ENCODE peak calls at places on chromosomes 3 and 15, in four cellular contexts. One of them, this sample, is unnamed.

GRCh38 chr3:14319654-14320182 is 82.7 kb upstream of the SLC6A6 start:
- DNase-seq in H1: peak
- DNase-seq in IMR-90: peak
- DNase-seq in H9: peak
- DNase-seq in this sample: peak

GRCh38 chr3:162569314-162569713 is 1072.7 kb downstream of the OTOL1 start:
- DNase-seq in H1: no peak
- DNase-seq in IMR-90: no peak
- DNase-seq in H9: no peak
- DNase-seq in this sample: no peak

GRCh38 chr3:8851703-8852102 is 82.3 kb upstream of the OXTR start:
- DNase-seq in H1: no peak
- DNase-seq in IMR-90: peak
- DNase-seq in H9: no peak
- DNase-seq in this sample: no peak

GRCh38 chr3:14925729-14926591 is 21.4 kb upstream of the NR2C2 start:
- DNase-seq in H1: no peak
- DNase-seq in IMR-90: peak
- DNase-seq in H9: peak
- DNase-seq in this sample: peak

GRCh38 chr15:73265536-73266153 is 103.1 kb downstream of the HCN4 start:
- DNase-seq in H1: no peak
- DNase-seq in IMR-90: peak
- DNase-seq in H9: peak
- DNase-seq in this sample: peak

GRCh38 chr3:125052671-125053303 is 3.0 kb downstream of the HEG1 start:
- DNase-seq in H1: no peak
- DNase-seq in IMR-90: peak
- DNase-seq in H9: no peak
- DNase-seq in this sample: peak

GRCh38 chr15:50183112-50183794 is 1.3 kb downstream of the SLC27A2 start:
- DNase-seq in H1: no peak
- DNase-seq in IMR-90: no peak
- DNase-seq in H9: no peak
- DNase-seq in this sample: no peak

GRCh38 chr3:140719841-140720240 is 42.0 kb downstream of the TRIM42 start:
- DNase-seq in H1: no peak
- DNase-seq in IMR-90: no peak
- DNase-seq in H9: no peak
- DNase-seq in this sample: no peak

GRCh38 chr3:39671116-39671515 is 138.3 kb upstream of the MYRIP start:
- DNase-seq in H1: no peak
- DNase-seq in IMR-90: no peak
- DNase-seq in H9: no peak
- DNase-seq in this sample: no peak

GRCh38 chr3:57130426-57131209 is 34.5 kb downstream of the IL17RD start:
- DNase-seq in H1: peak
- DNase-seq in IMR-90: no peak
- DNase-seq in H9: peak
- DNase-seq in this sample: peak

GRCh38 chr3:53103566-53104296 is 26.5 kb downstream of the RFT1 start:
- DNase-seq in H1: no peak
- DNase-seq in IMR-90: peak
- DNase-seq in H9: no peak
- DNase-seq in this sample: no peak

GRCh38 chr3:177776656-177777055 is 579.4 kb upstream of the TBL1XR1 start:
- DNase-seq in H1: no peak
- DNase-seq in IMR-90: peak
- DNase-seq in H9: no peak
- DNase-seq in this sample: peak

GRCh38 chr3:180934638-180935037 is 22.2 kb downstream of the FXR1 start:
- DNase-seq in H1: no peak
- DNase-seq in IMR-90: peak
- DNase-seq in H9: no peak
- DNase-seq in this sample: no peak

GRCh38 chr3:168063122-168063521 is 32.6 kb downstream of the GOLIM4 start:
- DNase-seq in H1: no peak
- DNase-seq in IMR-90: no peak
- DNase-seq in H9: no peak
- DNase-seq in this sample: no peak

GRCh38 chr3:49327485-49327884 is 12.4 kb downstream of the USP4 start:
- DNase-seq in H1: no peak
- DNase-seq in IMR-90: no peak
- DNase-seq in H9: no peak
- DNase-seq in this sample: peak

GRCh38 chr3:157280786-157281185 is 120.8 kb upstream of the CCNL1 start:
- DNase-seq in H1: no peak
- DNase-seq in IMR-90: peak
- DNase-seq in H9: no peak
- DNase-seq in this sample: no peak

GRCh38 chr15:80615783-80616391 is 79.2 kb upstream of the ABHD17C start:
- DNase-seq in H1: no peak
- DNase-seq in IMR-90: peak
- DNase-seq in H9: no peak
- DNase-seq in this sample: no peak

GRCh38 chr15:52180196-52180835 is 10.9 kb downstream of the GNB5 start:
- DNase-seq in H1: no peak
- DNase-seq in IMR-90: no peak
- DNase-seq in H9: no peak
- DNase-seq in this sample: no peak

GRCh38 chr15:64869501-64869900 is 27.8 kb downstream of the PLEKHO2 start:
- DNase-seq in H1: no peak
- DNase-seq in IMR-90: no peak
- DNase-seq in H9: no peak
- DNase-seq in this sample: no peak

GRCh38 chr3:8481380-8481779 is 20.2 kb upstream of the LMCD1 start:
- DNase-seq in H1: no peak
- DNase-seq in IMR-90: no peak
- DNase-seq in H9: no peak
- DNase-seq in this sample: peak

GRCh38 chr3:105827959-105828358 is 40.9 kb downstream of the CBLB start:
- DNase-seq in H1: peak
- DNase-seq in IMR-90: peak
- DNase-seq in H9: peak
- DNase-seq in this sample: peak

GRCh38 chr15:71091601-71092000 is 23.7 kb upstream of the THSD4 start:
- DNase-seq in H1: no peak
- DNase-seq in IMR-90: peak
- DNase-seq in H9: no peak
- DNase-seq in this sample: no peak

GRCh38 chr15:23483821-23484299 is 36.8 kb upstream of the GOLGA6L2 start:
- DNase-seq in H1: no peak
- DNase-seq in IMR-90: no peak
- DNase-seq in H9: no peak
- DNase-seq in this sample: no peak

GRCh38 chr3:192108820-192109219 is 618.5 kb downstream of the FGF12 start:
- DNase-seq in H1: no peak
- DNase-seq in IMR-90: no peak
- DNase-seq in H9: no peak
- DNase-seq in this sample: peak

GRCh38 chr15:94080989-94081605 is 150.3 kb upstream of the MCTP2 start:
- DNase-seq in H1: no peak
- DNase-seq in IMR-90: no peak
- DNase-seq in H9: no peak
- DNase-seq in this sample: no peak

GRCh38 chr3:120302361-120302760 is 17.3 kb upstream of the GPR156 start:
- DNase-seq in H1: no peak
- DNase-seq in IMR-90: peak
- DNase-seq in H9: no peak
- DNase-seq in this sample: peak

GRCh38 chr15:70054884-70055387 is 42.8 kb downstream of the TLE3 start:
- DNase-seq in H1: no peak
- DNase-seq in IMR-90: no peak
- DNase-seq in H9: no peak
- DNase-seq in this sample: no peak

GRCh38 chr15:79381593-79381992 is 50.5 kb upstream of the MINAR1 start:
- DNase-seq in H1: no peak
- DNase-seq in IMR-90: no peak
- DNase-seq in H9: no peak
- DNase-seq in this sample: no peak

GRCh38 chr3:8608791-8609171 is 35.8 kb downstream of the SSUH2 start:
- DNase-seq in H1: no peak
- DNase-seq in IMR-90: no peak
- DNase-seq in H9: no peak
- DNase-seq in this sample: no peak

GRCh38 chr3:27253831-27254230 is 115.4 kb downstream of the NEK10 start:
- DNase-seq in H1: peak
- DNase-seq in IMR-90: peak
- DNase-seq in H9: peak
- DNase-seq in this sample: peak

GRCh38 chr15:70517194-70517590 is 246.2 kb downstream of the UACA start:
- DNase-seq in H1: no peak
- DNase-seq in IMR-90: no peak
- DNase-seq in H9: no peak
- DNase-seq in this sample: no peak

GRCh38 chr3:49359623-49360022 is 1.5 kb upstream of the GPX1 start:
- DNase-seq in H1: no peak
- DNase-seq in IMR-90: peak
- DNase-seq in H9: no peak
- DNase-seq in this sample: no peak

GRCh38 chr3:34212175-34212574 is 413.7 kb downstream of the PDCD6IP start:
- DNase-seq in H1: no peak
- DNase-seq in IMR-90: no peak
- DNase-seq in H9: no peak
- DNase-seq in this sample: no peak

GRCh38 chr3:121165397-121165837 is 257.4 kb downstream of the STXBP5L start:
- DNase-seq in H1: no peak
- DNase-seq in IMR-90: no peak
- DNase-seq in H9: peak
- DNase-seq in this sample: peak

GRCh38 chr3:195107593-195107992 is 163.4 kb downstream of the XXYLT1 start:
- DNase-seq in H1: no peak
- DNase-seq in IMR-90: no peak
- DNase-seq in H9: no peak
- DNase-seq in this sample: no peak

GRCh38 chr3:58528629-58529028 is 8.4 kb downstream of the ACOX2 start:
- DNase-seq in H1: no peak
- DNase-seq in IMR-90: peak
- DNase-seq in H9: no peak
- DNase-seq in this sample: no peak

GRCh38 chr15:74529911-74530310 is 11.1 kb upstream of the ARID3B start:
- DNase-seq in H1: no peak
- DNase-seq in IMR-90: peak
- DNase-seq in H9: no peak
- DNase-seq in this sample: no peak

DNA sequence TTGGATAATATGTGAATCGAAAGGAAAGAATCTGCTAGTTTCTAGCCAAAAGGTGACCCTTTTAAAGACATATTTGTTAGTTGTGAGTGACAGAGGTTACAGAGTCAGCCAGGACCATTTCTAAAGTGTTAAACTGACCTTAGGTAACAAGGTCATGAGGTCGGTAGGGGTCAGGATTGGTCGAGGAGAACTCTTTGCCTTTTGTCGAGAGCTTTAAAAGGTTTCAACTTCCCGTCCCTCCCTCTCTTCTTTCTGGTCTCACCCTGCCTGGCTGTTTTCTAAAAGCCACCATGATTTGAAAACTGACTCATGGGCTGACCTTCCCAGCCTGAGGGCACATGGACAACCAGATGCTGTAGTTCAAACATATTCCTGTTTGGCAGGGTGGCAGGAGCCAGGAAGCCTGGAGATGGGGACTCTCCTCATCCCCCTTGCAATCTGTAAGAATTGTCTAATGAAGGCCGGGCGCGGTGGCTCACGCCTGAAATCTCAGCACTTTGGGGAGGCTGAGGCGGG is 25.8 kb upstream of the PRTG start:
- DNase-seq in H1: no peak
- DNase-seq in IMR-90: no peak
- DNase-seq in H9: no peak
- DNase-seq in this sample: peak
- H3K56ac ChIP-seq in H1: no peak
- H3K56ac ChIP-seq in IMR-90: no peak
- H3K56ac ChIP-seq in H9: no peak
- H3K56ac ChIP-seq in this sample: no peak

GRCh38 chr3:193563429-193563828 is 8.7 kb upstream of the ATP13A4 start:
- DNase-seq in H1: no peak
- DNase-seq in IMR-90: no peak
- DNase-seq in H9: no peak
- DNase-seq in this sample: no peak

GRCh38 chr3:193559100-193559499 is 4.4 kb upstream of the ATP13A4 start:
- DNase-seq in H1: no peak
- DNase-seq in IMR-90: no peak
- DNase-seq in H9: no peak
- DNase-seq in this sample: no peak

GRCh38 chr3:193560870-193561269 is 6.2 kb upstream of the ATP13A4 start:
- DNase-seq in H1: no peak
- DNase-seq in IMR-90: no peak
- DNase-seq in H9: no peak
- DNase-seq in this sample: no peak

GRCh38 chr3:193556841-193557240 is 2.1 kb upstream of the ATP13A4 start:
- DNase-seq in H1: no peak
- DNase-seq in IMR-90: no peak
- DNase-seq in H9: no peak
- DNase-seq in this sample: no peak

DNA sequence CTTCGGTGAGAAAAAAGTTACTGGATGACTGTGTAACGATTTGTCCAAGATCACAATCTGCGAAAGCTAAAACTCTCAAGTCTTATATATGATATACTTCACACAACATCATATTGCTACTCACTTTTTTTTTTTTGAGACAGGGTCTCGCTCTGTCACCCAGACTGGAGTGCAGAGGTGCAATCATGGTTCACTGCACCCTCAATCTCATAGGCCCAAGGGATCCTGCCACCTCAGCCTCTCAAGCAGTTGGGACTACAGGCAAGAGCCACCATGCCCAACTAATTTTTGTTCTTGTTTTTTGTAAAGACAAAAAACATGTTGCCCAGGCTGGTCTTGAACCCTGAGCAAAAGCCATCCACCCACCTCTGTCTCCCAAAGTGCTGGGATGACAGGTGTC is 5.4 kb upstream of the ATP13A4 start:
- DNase-seq in H1: no peak
- DNase-seq in IMR-90: no peak
- DNase-seq in H9: no peak
- DNase-seq in this sample: no peak
- H3K56ac ChIP-seq in H1: no peak
- H3K56ac ChIP-seq in IMR-90: no peak
- H3K56ac ChIP-seq in H9: no peak
- H3K56ac ChIP-seq in this sample: no peak

GRCh38 chr3:71868891-71869290 is 83.9 kb upstream of the PROK2 start:
- DNase-seq in H1: no peak
- DNase-seq in IMR-90: no peak
- DNase-seq in H9: no peak
- DNase-seq in this sample: peak
- H3K56ac ChIP-seq in H1: no peak
- H3K56ac ChIP-seq in IMR-90: no peak
- H3K56ac ChIP-seq in H9: no peak
- H3K56ac ChIP-seq in this sample: no peak

DNA sequence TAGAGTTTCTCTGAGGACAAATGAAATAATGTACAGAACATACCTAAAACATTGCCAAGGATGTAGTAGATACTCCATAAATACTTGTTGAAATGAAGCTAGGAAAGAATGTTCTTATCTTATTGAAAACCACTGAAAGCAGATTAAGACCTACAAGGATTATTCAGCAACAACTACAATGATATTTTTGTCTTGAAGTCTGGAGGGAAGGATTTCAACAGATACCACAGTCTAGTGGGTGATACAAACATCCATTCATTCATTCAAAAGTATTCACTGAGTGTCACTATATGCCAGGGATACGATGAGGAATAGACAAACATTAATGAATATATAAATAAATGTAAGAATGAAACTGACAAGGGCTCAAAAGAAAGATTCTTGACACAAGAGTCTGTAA is 74.7 kb upstream of the THBS1 start:
- DNase-seq in H1: no peak
- DNase-seq in IMR-90: peak
- DNase-seq in H9: no peak
- DNase-seq in this sample: no peak
- H3K56ac ChIP-seq in H1: no peak
- H3K56ac ChIP-seq in IMR-90: no peak
- H3K56ac ChIP-seq in H9: no peak
- H3K56ac ChIP-seq in this sample: no peak